ENCODE peak calls at places on chromosomes 3 and 15, in five cellular contexts. Y is HCT116, L is IMR-90, T is psoas muscle, S is cardiac fibroblast. O is an unnamed sample.

GRCh38 chr15:50210462-50211264 is 28.7 kb downstream of the SLC27A2 start:
- DNase-seq in Y (no peak), L (no peak), T (no peak), S (no peak), O (no peak)

GRCh38 chr3:32126305-32127015 is 20.0 kb downstream of the GPD1L start:
- DNase-seq in Y (no peak), L (no peak), T (no peak), S (no peak), O (no peak)

GRCh38 chr3:128228366-128228910 is 75.2 kb downstream of the EEFSEC start:
- DNase-seq in Y (no peak), L (no peak), T (no peak), S (no peak), O (no peak)

GRCh38 chr3:14335774-14336413 is 66.5 kb upstream of the SLC6A6 start:
- DNase-seq in Y (no peak), L (no peak), T (no peak), S (no peak), O (no peak)

GRCh38 chr15:28974142-28974541 is 88.4 kb downstream of the APBA2 start:
- DNase-seq in Y (no peak), L (no peak), T (no peak), S (no peak), O (no peak)

GRCh38 chr3:132629928-132630327 is 29.7 kb downstream of the ACAD11 start:
- DNase-seq in Y (no peak), L (peak), T (no peak), S (peak), O (no peak)

GRCh38 chr3:183159319-183159718 is 3.2 kb downstream of the LAMP3 start:
- DNase-seq in Y (no peak), L (no peak), T (no peak), S (no peak), O (peak)

GRCh38 chr3:139434764-139435291 is 41.5 kb downstream of the RBP2 start:
- DNase-seq in Y (no peak), L (peak), T (no peak), S (peak), O (no peak)

GRCh38 chr15:33547876-33548275 is 237.1 kb downstream of the RYR3 start:
- DNase-seq in Y (no peak), L (peak), T (peak), S (peak), O (peak)

GRCh38 chr3:120145498-120146285 is 51.4 kb upstream of the GSK3B start:
- DNase-seq in Y (peak), L (peak), T (no peak), S (peak), O (no peak)

GRCh38 chr3:23331141-23331935 is 128.2 kb downstream of the UBE2E2 start:
- DNase-seq in Y (no peak), L (peak), T (no peak), S (no peak), O (no peak)

GRCh38 chr15:39788800-39789565 is 6.3 kb upstream of the FSIP1 start:
- DNase-seq in Y (no peak), L (peak), T (no peak), S (peak), O (no peak)

GRCh38 chr3:194344012-194344411 is 7.1 kb downstream of the CPN2 start:
- DNase-seq in Y (peak), L (peak), T (peak), S (peak), O (peak)

GRCh38 chr15:31338879-31339557 is 12.4 kb downstream of the KLF13 start:
- DNase-seq in Y (no peak), L (peak), T (peak), S (peak), O (peak)

GRCh38 chr3:159814161-159814560 is 174.5 kb upstream of the IL12A start:
- DNase-seq in Y (no peak), L (peak), T (no peak), S (peak), O (peak)

GRCh38 chr15:50884583-50884982 is 23.9 kb upstream of the AP4E1 start:
- DNase-seq in Y (no peak), L (peak), T (no peak), S (peak), O (no peak)

GRCh38 chr3:126342211-126342610 is 15.0 kb downstream of the KLF15 start:
- DNase-seq in Y (no peak), L (no peak), T (no peak), S (no peak), O (no peak)

GRCh38 chr3:189349772-189350171 is 178.0 kb downstream of the TPRG1 start:
- DNase-seq in Y (no peak), L (no peak), T (no peak), S (peak), O (no peak)

GRCh38 chr3:976021-976420 is 116.8 kb upstream of the CNTN6 start:
- DNase-seq in Y (no peak), L (no peak), T (no peak), S (peak), O (no peak)

GRCh38 chr3:36843065-36844051 is 79.0 kb upstream of the DCLK3 start:
- DNase-seq in Y (peak), L (peak), T (no peak), S (peak), O (peak)

GRCh38 chr15:73732911-73733310 is 20.2 kb downstream of the INSYN1 start:
- DNase-seq in Y (no peak), L (no peak), T (no peak), S (no peak), O (no peak)

GRCh38 chr3:172595648-172596393 is 72.6 kb upstream of the TNFSF10 start:
- DNase-seq in Y (peak), L (peak), T (no peak), S (peak), O (peak)

GRCh38 chr3:139388961-139389551 is 391 bp downstream of the COPB2 start:
- DNase-seq in Y (no peak), L (no peak), T (no peak), S (no peak), O (peak)

GRCh38 chr3:2657408-2657807 is 452.8 kb downstream of the IL5RA start:
- DNase-seq in Y (no peak), L (peak), T (no peak), S (no peak), O (no peak)

GRCh38 chr3:196694202-196694638 is 17.8 kb downstream of the CEP19 start:
- DNase-seq in Y (no peak), L (peak), T (no peak), S (peak), O (no peak)

GRCh38 chr3:55064164-55064563 is 136.3 kb upstream of the LRTM1 start:
- DNase-seq in Y (no peak), L (no peak), T (no peak), S (no peak), O (peak)

GRCh38 chr3:5567113-5567512 is 379.6 kb downstream of the EDEM1 start:
- DNase-seq in Y (no peak), L (no peak), T (no peak), S (no peak), O (no peak)

GRCh38 chr15:68152342-68152741 is 52.8 kb downstream of the CALML4 start:
- DNase-seq in Y (no peak), L (no peak), T (no peak), S (peak), O (no peak)

GRCh38 chr3:50519471-50520089 is 16.1 kb upstream of the CACNA2D2 start:
- DNase-seq in Y (peak), L (peak), T (peak), S (peak), O (peak)

GRCh38 chr3:31968927-31969418 is 12.1 kb downstream of the OSBPL10 start:
- DNase-seq in Y (peak), L (peak), T (no peak), S (peak), O (no peak)

GRCh38 chr3:58008140-58009025 is at the start of gene FLNB:
- DNase-seq in Y (peak), L (peak), T (peak), S (peak), O (peak)

GRCh38 chr3:123582315-123582714 is 2.5 kb downstream of the HACD2 start:
- DNase-seq in Y (no peak), L (no peak), T (no peak), S (no peak), O (no peak)
- H3K4me3 ChIP-seq in Y (no peak), L (no peak), T (no peak), S (no peak), O (no peak)

DNA sequence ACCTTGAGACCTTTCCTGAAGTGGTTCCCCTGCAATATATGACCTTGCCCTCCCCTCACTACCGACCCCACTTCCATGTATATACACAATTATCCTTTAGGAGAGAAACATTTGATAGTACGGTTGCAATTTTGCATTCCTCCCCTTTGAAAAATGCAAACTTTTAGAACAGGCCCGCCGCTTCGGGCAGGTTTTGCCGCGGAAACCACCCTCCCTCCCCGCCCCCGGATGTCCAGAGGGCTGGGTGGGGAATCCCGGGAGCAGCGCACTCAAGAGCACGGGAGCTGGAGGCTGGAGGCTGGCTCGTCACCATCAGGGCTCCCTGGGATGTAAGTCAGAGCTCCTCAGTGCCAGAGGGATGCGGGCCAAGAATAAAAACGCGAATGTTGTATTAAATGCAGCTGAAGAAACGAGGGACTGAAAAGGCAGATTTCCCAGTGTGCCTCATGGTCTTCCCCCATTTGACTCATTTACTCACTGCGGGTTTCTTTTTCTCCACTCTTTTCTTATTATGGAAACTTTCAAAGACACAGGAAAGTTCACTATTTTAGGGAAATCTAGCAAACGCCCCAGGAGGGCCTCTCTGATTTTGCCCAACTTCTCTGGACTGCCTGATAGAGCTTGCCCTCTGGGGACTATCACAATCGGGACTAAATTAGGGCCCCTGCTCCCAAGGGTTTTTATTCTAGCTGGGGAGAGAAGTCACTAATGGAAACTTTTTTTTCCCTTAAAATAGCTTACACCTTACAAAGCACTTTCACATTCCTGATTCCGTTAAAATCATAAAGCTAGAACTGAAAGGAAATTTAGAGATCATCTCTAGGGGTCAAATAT is 2.9 kb upstream of the USP3 start:
- DNase-seq in Y (no peak), L (peak), T (peak), S (peak), O (peak)
- H3K4me3 ChIP-seq in Y (peak), L (peak), T (peak), S (peak), O (no peak)

DNA sequence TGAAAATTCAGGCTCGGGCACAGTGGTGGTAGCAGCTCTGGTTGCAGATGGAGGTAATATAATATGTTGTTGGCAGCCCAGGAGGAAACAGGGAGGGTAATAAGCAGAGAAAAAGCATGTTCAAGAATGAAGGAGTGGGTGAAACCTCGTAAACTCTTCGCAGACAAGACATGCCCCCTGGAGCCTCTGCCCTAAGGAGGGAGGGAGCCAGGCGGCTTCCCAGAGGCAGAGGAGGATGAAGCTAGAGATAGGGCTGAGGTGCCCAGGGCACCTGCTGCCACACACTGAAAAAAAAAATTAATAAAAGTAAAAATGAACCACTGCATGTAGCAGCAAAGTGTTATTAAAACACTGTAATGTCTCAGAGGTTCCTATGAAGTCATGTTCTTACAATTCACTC is 137.3 kb downstream of the FOXP1 start:
- DNase-seq in Y (no peak), L (no peak), T (no peak), S (no peak), O (no peak)
- H3K4me3 ChIP-seq in Y (no peak), L (no peak), T (no peak), S (no peak), O (no peak)

GRCh38 chr3:49171775-49172500 is 540 bp downstream of the KLHDC8B start:
- DNase-seq in Y (no peak), L (no peak), T (no peak), S (no peak), O (no peak)
- H3K4me3 ChIP-seq in Y (peak), L (peak), T (peak), S (peak), O (peak)

DNA sequence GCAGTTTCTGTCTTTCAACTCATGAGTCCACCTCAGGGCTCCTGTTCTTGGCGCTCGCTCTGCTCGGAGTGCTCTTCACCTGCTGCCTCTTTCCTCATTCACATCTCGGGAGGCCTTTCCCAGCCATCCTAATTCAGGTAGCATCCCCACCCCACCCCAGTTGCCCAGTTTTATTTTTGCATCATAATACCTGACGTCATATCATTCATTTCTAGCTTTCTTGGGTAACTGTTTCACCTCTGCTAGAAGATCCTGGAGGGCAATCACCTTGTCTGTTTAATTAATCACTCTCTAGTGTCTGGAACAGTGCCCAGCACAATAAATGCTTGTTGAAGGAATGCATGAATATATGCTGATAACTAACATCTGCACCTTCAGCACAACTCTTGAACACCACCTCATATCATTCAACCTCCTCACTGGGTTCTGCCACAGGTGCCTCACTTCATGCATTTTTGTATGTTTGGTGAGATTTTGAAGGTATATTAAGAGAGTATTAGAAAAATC is 7.6 kb downstream of the NUSAP1 start:
- DNase-seq in Y (no peak), L (no peak), T (no peak), S (no peak), O (no peak)
- H3K4me3 ChIP-seq in Y (no peak), L (no peak), T (no peak), S (no peak), O (no peak)